ENCODE peak calls at places on chromosome 15, in seven cellular contexts. Q is AG04450, X is lower lobe of right lung, E is astrocyte of the spinal cord, G is progenitor cell of endocrine pancreas, C is BJ, M is GM10248. K is an unnamed sample.

GRCh38 chr15:64017082-64017588 is 29.1 kb downstream of the DAPK2 start:
- DNase-seq in Q (no peak), M (no peak), X (no peak), E (peak), G (no peak), C (no peak), K (no peak)

GRCh38 chr15:89406756-89407650 is 72.4 kb upstream of the POLG start:
- DNase-seq in Q (no peak), M (no peak), E (no peak), C (no peak), X (no peak), G (no peak), K (no peak)

GRCh38 chr15:68258684-68259083 is 18.9 kb upstream of the FEM1B start:
- DNase-seq in G (no peak), M (no peak), X (no peak), E (no peak), C (no peak), Q (no peak), K (no peak)

GRCh38 chr15:63338170-63338569 is 43.5 kb downstream of the CA12 start:
- DNase-seq in G (no peak), E (peak), M (no peak), X (no peak), Q (no peak), C (no peak), K (no peak)

GRCh38 chr15:72782993-72783562 is 480 bp downstream of the ADPGK start:
- DNase-seq in C (no peak), Q (no peak), G (no peak), M (peak), E (no peak), X (peak), K (no peak)

GRCh38 chr15:40928975-40929729 is at the start of gene DLL4:
- DNase-seq in Q (peak), M (peak), X (peak), G (peak), C (no peak), E (peak), K (no peak)

GRCh38 chr15:89071471-89071870 is 16.8 kb upstream of the ABHD2 start:
- DNase-seq in G (no peak), M (no peak), Q (no peak), E (no peak), C (no peak), X (no peak), K (no peak)

GRCh38 chr15:86850939-86851338 is 771.3 kb downstream of the AGBL1 start:
- DNase-seq in C (no peak), M (no peak), Q (no peak), E (no peak), X (no peak), G (no peak), K (no peak)

DNA sequence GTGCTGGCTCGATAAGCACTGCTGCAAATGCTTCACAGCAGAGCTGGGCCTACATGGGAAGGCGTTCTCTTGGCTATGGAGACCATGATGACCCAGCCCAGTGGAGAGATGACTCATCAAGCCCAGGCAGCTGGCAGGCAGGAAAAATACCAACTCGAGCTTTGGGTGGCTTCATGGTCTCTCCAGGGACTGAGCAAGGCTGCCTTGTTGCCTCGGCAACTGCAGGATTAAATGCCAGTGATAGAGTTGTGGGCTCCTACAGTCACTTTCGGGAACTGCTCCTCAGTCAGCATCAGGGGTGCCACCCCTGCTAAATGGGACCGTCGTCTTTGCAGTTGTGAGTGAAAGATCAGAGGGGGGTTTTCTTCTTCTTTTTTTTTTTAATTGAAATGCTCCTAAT is 54.6 kb upstream of the MYZAP start:
- DNase-seq in M (no peak), Q (no peak), X (no peak), G (no peak), E (peak), C (peak), K (peak)
- TF ChIP-seq CTCF in M (no peak), Q (no peak), X (no peak), G (peak), E (no peak), C (no peak), K (no peak)

GRCh38 chr15:91973481-91973880 is 120.0 kb downstream of the SLCO3A1 start:
- DNase-seq in X (no peak), M (no peak), G (no peak), Q (no peak), C (no peak), E (no peak), K (no peak)
- TF ChIP-seq CTCF in X (no peak), M (no peak), G (no peak), Q (no peak), C (no peak), E (no peak), K (no peak)

DNA sequence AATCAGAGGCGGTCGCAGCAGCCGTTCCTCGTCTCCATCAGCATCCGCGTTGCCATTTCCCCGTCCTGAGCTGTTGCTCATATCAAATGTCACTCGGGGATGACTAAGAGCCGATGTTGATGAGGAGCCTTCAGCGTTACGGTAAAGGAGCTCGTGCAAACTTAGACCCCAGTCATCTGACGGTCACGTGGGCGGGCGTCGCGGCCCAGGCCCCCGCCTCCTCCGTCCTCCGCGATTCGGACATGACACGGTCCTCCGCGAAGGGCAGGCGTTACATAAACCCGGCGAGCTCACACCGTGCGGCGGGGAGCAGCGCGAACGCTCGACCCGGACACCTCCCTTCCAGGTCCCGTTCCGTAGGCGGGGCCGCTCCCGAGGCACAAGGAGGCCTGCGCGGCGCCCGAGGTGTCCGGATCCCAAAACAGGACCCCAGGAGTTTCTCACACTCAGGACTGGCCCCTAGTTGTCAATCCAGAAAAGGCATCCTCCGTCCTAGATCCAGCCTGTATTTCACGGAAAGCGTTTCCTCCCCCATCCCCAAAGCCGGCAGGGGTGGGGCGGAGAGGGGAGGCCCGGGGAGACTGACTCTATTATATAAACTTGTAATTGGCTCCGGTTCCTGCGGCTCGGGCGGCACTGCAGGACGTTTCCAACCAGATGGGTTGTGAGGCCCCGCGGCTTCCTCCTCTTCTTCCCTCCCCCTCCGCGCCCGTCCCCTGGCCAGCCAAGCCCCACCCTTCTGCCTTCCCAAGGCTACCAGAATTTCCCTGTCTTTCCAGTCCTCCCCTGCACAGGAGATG is 100.0 kb upstream of the IGF1R start:
- DNase-seq in E (peak), X (peak), C (no peak), M (no peak), G (peak), Q (peak), K (peak)
- TF ChIP-seq CTCF in E (peak), X (peak), C (peak), M (no peak), G (no peak), Q (peak), K (peak)

DNA sequence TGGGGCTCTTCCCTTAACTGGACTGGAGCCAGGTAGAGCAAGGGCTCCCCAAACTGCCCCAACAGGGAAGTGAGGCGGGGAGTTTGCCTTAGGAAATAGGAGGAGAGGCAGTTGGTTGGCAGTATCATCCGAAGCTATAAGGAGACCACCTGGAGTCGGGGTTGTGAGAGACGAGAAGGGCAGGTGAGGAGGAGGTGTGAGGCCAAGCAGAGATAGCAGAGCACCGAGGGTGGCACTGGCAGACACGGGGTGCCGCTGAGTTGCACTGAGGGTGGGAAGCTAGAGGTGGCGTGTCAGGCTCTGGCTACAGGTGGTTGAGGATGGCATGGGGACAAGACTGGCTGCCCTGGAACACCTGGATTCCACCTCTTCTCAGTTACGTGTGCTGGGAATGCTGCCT is 17.2 kb downstream of the RASGRF1 start:
- DNase-seq in M (no peak), C (no peak), E (no peak), G (no peak), X (no peak), Q (no peak), K (no peak)
- TF ChIP-seq CTCF in M (no peak), C (no peak), E (no peak), G (no peak), X (no peak), Q (no peak), K (no peak)

DNA sequence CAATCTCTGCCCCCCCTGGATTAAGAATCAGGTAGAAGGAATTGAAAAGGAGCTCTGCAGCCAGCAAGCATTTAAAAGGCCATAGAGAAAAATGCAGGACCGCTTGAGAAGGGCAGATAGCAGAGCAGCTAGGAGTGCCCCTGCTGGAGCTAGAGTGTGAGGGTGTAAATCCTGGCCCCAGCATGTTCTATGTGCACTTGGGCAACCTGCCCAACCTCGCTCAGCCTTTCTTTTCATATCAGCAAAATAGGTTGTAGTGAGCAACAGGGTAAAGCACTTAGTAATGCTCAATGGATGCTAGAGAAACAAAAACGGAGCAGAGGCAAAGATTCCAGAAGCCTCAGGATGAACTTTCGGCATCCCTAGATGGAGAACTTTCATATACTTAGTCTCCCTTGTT is 25.0 kb upstream of the THBS1 start:
- DNase-seq in C (no peak), M (no peak), Q (no peak), E (no peak), G (no peak), X (no peak), K (no peak)
- TF ChIP-seq CTCF in C (no peak), M (no peak), Q (peak), E (no peak), G (no peak), X (no peak), K (no peak)

GRCh38 chr15:25438601-25439455 is at the start of gene UBE3A:
- DNase-seq in M (peak), G (peak), C (peak), Q (peak), E (peak), X (peak), K (peak)
- TF ChIP-seq CTCF in M (peak), G (no peak), C (peak), Q (peak), E (peak), X (no peak), K (peak)

K was measured in AG09319.